ENCODE peak calls at places on chromosomes 3 and 15, in ten cellular contexts. Y is mucosa of descending colon, Z is GM12865, A is left ventricle myocardium inferior, H is GM23338, D is heart right ventricle, K is hepatocyte, N is neural progenitor cell, F is epithelial cell of esophagus, T is lower leg skin. C is an unnamed sample.

GRCh38 chr3:106025151-106025722 is 156.4 kb upstream of the CBLB start:
- DNase-seq in N (no peak), H (no peak), Y (peak; percentile 30), D (peak; percentile 9), K (no peak), T (no peak), F (peak; percentile 79), Z (no peak), A (peak; percentile 24), C (no peak)

GRCh38 chr15:87348746-87349145 is 907.8 kb downstream of the NTRK3 start:
- DNase-seq in K (peak; percentile 29), F (peak; percentile 52), D (no peak), H (no peak), Y (no peak), A (no peak), T (no peak), N (no peak), Z (no peak), C (no peak)

GRCh38 chr3:56879453-56880224 is 77.9 kb upstream of the ARHGEF3 start:
- DNase-seq in D (no peak), N (no peak), F (peak; percentile 28), Z (no peak), K (no peak), H (no peak), A (no peak), T (no peak), Y (no peak), C (no peak)

GRCh38 chr15:62711691-62712454 is 330.7 kb upstream of the TPM1 start:
- DNase-seq in K (no peak), F (peak; percentile 31), T (no peak), H (no peak), A (no peak), Z (no peak), Y (no peak), D (no peak), N (no peak), C (no peak)

GRCh38 chr15:45457215-45457614 is 65.3 kb downstream of the SLC30A4 start:
- DNase-seq in A (no peak), H (peak; percentile 21), Y (no peak), Z (no peak), D (no peak), K (no peak), F (no peak), N (no peak), T (peak; percentile 82), C (no peak)

GRCh38 chr3:43095370-43095769 is 10.5 kb downstream of the POMGNT2 start:
- DNase-seq in F (no peak), A (no peak), H (no peak), D (no peak), N (no peak), T (no peak), K (no peak), Y (no peak), Z (no peak), C (no peak)

GRCh38 chr3:42831321-42831713 is 22.1 kb downstream of the ACKR2 start:
- DNase-seq in A (peak; percentile 43), N (peak; percentile 86), K (peak; percentile 78), T (peak; percentile 94), H (peak; percentile 94), D (peak; percentile 74), Z (peak; percentile 80), Y (peak; percentile 90), F (peak; percentile 73), C (peak; percentile 69)

GRCh38 chr15:47711654-47712053 is 5.7 kb upstream of the SEMA6D start:
- DNase-seq in T (no peak), Y (no peak), D (no peak), H (peak; percentile 65), N (peak; percentile 50), Z (peak; percentile 12), A (no peak), K (no peak), F (peak; percentile 44), C (no peak)

GRCh38 chr3:126352476-126353454 is 4.4 kb downstream of the KLF15 start:
- DNase-seq in A (no peak), T (peak; percentile 83), D (no peak), Z (no peak), H (no peak), F (no peak), K (no peak), N (no peak), Y (no peak), C (no peak)

GRCh38 chr15:66826504-66826903 is 124.5 kb downstream of the SMAD6 start:
- DNase-seq in T (no peak), H (no peak), K (no peak), F (no peak), N (no peak), D (no peak), Y (no peak), A (no peak), Z (no peak), C (no peak)

GRCh38 chr3:44987318-44987717 is 11.3 kb downstream of the EXOSC7 start:
- DNase-seq in Z (no peak), Y (no peak), N (no peak), K (no peak), F (no peak), D (no peak), T (peak; percentile 13), H (no peak), A (no peak), C (no peak)

GRCh38 chr3:171770689-171771620 is 39.3 kb downstream of the PLD1 start:
- DNase-seq in K (peak; percentile 81), F (peak; percentile 94), H (peak; percentile 83), N (no peak), D (peak; percentile 70), Y (peak; percentile 66), A (no peak), T (no peak), Z (peak; percentile 75), C (no peak)

GRCh38 chr3:38623539-38623938 is 25.9 kb downstream of the SCN5A start:
- DNase-seq in A (no peak), D (no peak), T (no peak), K (no peak), H (peak; percentile 77), Z (no peak), Y (no peak), F (no peak), N (peak; percentile 75), C (no peak)

GRCh38 chr15:27458370-27459084 is 487.5 kb downstream of the GABRG3 start:
- DNase-seq in D (no peak), N (no peak), F (no peak), Z (no peak), A (no peak), K (no peak), Y (no peak), H (no peak), T (no peak), C (no peak)

GRCh38 chr3:23113455-23114171 is 89.5 kb upstream of the UBE2E2 start:
- DNase-seq in K (peak; percentile 15), Y (no peak), D (no peak), T (peak; percentile 86), Z (no peak), H (no peak), A (no peak), N (no peak), F (peak; percentile 93), C (no peak)

GRCh38 chr3:14890470-14890869 is 56.9 kb upstream of the NR2C2 start:
- DNase-seq in Z (peak; percentile 24), A (no peak), D (no peak), T (no peak), K (no peak), H (no peak), Y (no peak), F (no peak), N (no peak), C (no peak)

GRCh38 chr3:14892226-14892625 is 55.2 kb upstream of the NR2C2 start:
- DNase-seq in N (no peak), K (no peak), T (no peak), F (no peak), D (no peak), A (no peak), Z (no peak), Y (no peak), H (no peak), C (no peak)

GRCh38 chr3:14889188-14889587 is 58.2 kb upstream of the NR2C2 start:
- DNase-seq in A (no peak), K (no peak), D (no peak), N (no peak), Z (no peak), F (no peak), T (no peak), H (no peak), Y (no peak), C (no peak)

GRCh38 chr3:14889943-14890342 is 57.4 kb upstream of the NR2C2 start:
- DNase-seq in D (no peak), H (no peak), K (no peak), T (no peak), Z (no peak), Y (no peak), F (no peak), A (no peak), N (no peak), C (no peak)

GRCh38 chr3:14891135-14892132 is 55.9 kb upstream of the NR2C2 start:
- DNase-seq in Z (no peak), A (no peak), H (no peak), K (no peak), Y (no peak), D (no peak), T (no peak), F (no peak), N (no peak), C (no peak)
- TF ChIP-seq CTCF in Z (no peak), A (no peak), H (no peak), K (no peak), Y (no peak), D (no peak), T (no peak), F (no peak), N (no peak), C (no peak)

DNA sequence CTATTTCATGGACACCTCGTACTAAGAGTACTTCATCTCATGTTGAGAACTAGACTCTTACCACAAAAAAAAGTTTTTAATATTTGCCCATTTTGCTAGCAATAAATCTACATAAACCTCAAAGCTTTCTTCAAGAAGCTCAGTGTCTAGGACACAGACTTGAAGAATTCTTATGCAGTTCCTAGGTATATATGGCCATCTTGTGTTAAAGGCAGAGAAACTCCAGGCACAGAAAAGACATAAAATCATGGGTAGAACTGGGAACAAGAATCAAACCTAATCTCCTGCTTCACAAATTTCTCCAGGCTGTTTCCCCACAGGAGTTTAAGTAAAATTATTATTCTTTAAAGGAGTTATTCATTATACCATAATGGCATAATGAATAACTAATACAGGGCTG is 4.4 kb downstream of the MBD4 start:
- DNase-seq in Y (no peak), Z (no peak), D (no peak), T (no peak), A (no peak), K (no peak), N (no peak), F (no peak), H (no peak), C (no peak)
- TF ChIP-seq CTCF in Y (no peak), Z (no peak), D (no peak), T (no peak), A (no peak), K (peak; percentile 17), N (no peak), F (no peak), H (no peak), C (no peak)

GRCh38 chr3:77348244-77348855 is 308.5 kb downstream of the ROBO2 start:
- DNase-seq in T (no peak), K (peak; percentile 63), N (peak; percentile 65), H (peak; percentile 85), Z (peak; percentile 5), F (peak; percentile 42), D (no peak), Y (no peak), A (no peak), C (no peak)
- TF ChIP-seq CTCF in T (no peak), K (peak; percentile 58), N (peak; percentile 66), H (peak; percentile 75), Z (no peak), F (peak; percentile 47), D (peak; percentile 37), Y (no peak), A (peak; percentile 35), C (no peak)

GRCh38 chr3:901953-902778 is 190.7 kb upstream of the CNTN6 start:
- DNase-seq in N (no peak), H (peak; percentile 40), F (peak; percentile 22), Y (no peak), A (no peak), D (no peak), Z (peak; percentile 22), K (peak; percentile 6), T (no peak), C (no peak)
- TF ChIP-seq CTCF in N (peak; percentile 64), H (peak; percentile 87), F (peak; percentile 34), Y (no peak), A (peak; percentile 15), D (no peak), Z (peak; percentile 38), K (peak; percentile 46), T (no peak), C (no peak)

C was measured in natural killer cell.